ENCODE peak calls at places on chromosomes 2 and 18, in seven cellular contexts. D, J, G, Y, N, A and K are unnamed samples.

GRCh38 chr18:34514238-34514637 is 195.9 kb upstream of the DTNA start:
- DNase-seq in Y (no peak), N (no peak), A (no peak), J (no peak), G (no peak), D (no peak), K (peak)

GRCh38 chr2:195486987-195487644 is 169.9 kb upstream of the SLC39A10 start:
- DNase-seq in N (no peak), Y (peak), A (peak), D (peak), G (no peak), J (peak), K (peak)

GRCh38 chr18:70234667-70235459 is 29.4 kb upstream of the RTTN start:
- DNase-seq in N (no peak), Y (peak), G (no peak), D (peak), A (no peak), J (peak), K (no peak)

GRCh38 chr2:39435254-39435653 is 1.8 kb downstream of the MAP4K3 start:
- DNase-seq in A (no peak), D (no peak), N (peak), Y (peak), G (no peak), J (no peak), K (no peak)

GRCh38 chr2:84417453-84417852 is 41.6 kb downstream of the SUCLG1 start:
- DNase-seq in N (no peak), Y (no peak), D (no peak), J (no peak), G (no peak), A (no peak), K (peak)

GRCh38 chr2:224722250-224722649 is 6.1 kb upstream of the CCDC195 start:
- DNase-seq in J (peak), N (no peak), Y (no peak), D (no peak), A (no peak), G (no peak), K (peak)

GRCh38 chr2:239318091-239318725 is 82.6 kb downstream of the HDAC4 start:
- DNase-seq in A (no peak), D (no peak), Y (no peak), N (no peak), G (no peak), J (no peak), K (no peak)

GRCh38 chr2:216921057-216921456 is 61.2 kb upstream of the TNP1 start:
- DNase-seq in Y (no peak), J (no peak), A (no peak), G (no peak), N (no peak), D (no peak), K (no peak)

GRCh38 chr2:11680181-11680900 is 10.3 kb upstream of the NTSR2 start:
- DNase-seq in D (no peak), J (no peak), N (no peak), G (no peak), A (no peak), Y (peak), K (no peak)

GRCh38 chr18:26335139-26335933 is 109.1 kb downstream of the TAF4B start:
- DNase-seq in N (no peak), J (no peak), Y (peak), A (peak), G (no peak), D (no peak), K (peak)

GRCh38 chr2:143730155-143730949 is 601.1 kb downstream of the ARHGAP15 start:
- DNase-seq in N (no peak), J (peak), G (no peak), Y (no peak), D (no peak), A (no peak), K (no peak)

GRCh38 chr18:76493213-76494107 is 1.6 kb downstream of the ZNF516 start:
- DNase-seq in Y (no peak), G (no peak), J (peak), N (peak), D (peak), A (peak), K (peak)

GRCh38 chr2:203534486-203535077 is 519 bp downstream of the RAPH1 start:
- DNase-seq in Y (peak), A (peak), J (peak), N (no peak), D (peak), G (no peak), K (no peak)

GRCh38 chr2:120428748-120429147 is 82.8 kb downstream of the INHBB start:
- DNase-seq in G (no peak), N (no peak), D (no peak), J (no peak), Y (no peak), A (no peak), K (no peak)

GRCh38 chr2:195656131-195656858 is 731 bp upstream of the SLC39A10 start:
- DNase-seq in N (no peak), Y (no peak), G (no peak), D (no peak), J (no peak), A (no peak), K (no peak)

GRCh38 chr2:238123218-238123971 is 15.1 kb upstream of the KLHL30 start:
- DNase-seq in G (no peak), D (no peak), J (no peak), A (no peak), N (no peak), Y (no peak), K (no peak)

GRCh38 chr2:10343191-10343590 is 40.5 kb downstream of the HPCAL1 start:
- DNase-seq in Y (no peak), N (no peak), G (no peak), D (no peak), J (no peak), A (no peak), K (no peak)

DNA sequence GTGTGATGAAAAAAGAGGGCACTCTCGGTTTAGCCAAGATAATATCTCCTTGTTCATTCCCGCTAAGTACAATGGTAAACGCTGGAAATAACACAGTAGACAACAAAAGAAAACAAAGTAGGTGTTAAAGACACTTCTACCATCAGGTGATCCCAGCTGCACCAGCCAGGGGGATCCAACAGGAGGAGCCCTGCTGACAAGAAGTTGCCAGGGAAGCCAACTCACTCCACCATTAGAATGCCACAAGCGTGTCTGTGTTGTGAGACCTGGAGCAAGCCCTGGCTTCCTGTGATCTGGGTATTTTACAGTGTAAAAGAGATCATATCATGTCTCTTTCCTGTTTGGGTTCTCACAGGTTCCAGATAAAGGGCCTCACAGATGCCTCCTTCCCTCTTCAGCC is 117.0 kb downstream of the GRB14 start:
- DNase-seq in G (no peak), A (peak), J (no peak), D (no peak), Y (no peak), N (peak), K (no peak)
- TF ChIP-seq CTCF in G (peak), A (peak), J (peak), D (peak), Y (no peak), N (peak), K (no peak)

GRCh38 chr2:202135111-202135874 is 62.2 kb downstream of the KIAA2012 start:
- DNase-seq in Y (peak), A (no peak), D (no peak), J (peak), N (no peak), G (no peak), K (peak)
- H3K4me3 ChIP-seq in Y (no peak), A (no peak), D (no peak), J (no peak), N (no peak), G (no peak), K (no peak)

DNA sequence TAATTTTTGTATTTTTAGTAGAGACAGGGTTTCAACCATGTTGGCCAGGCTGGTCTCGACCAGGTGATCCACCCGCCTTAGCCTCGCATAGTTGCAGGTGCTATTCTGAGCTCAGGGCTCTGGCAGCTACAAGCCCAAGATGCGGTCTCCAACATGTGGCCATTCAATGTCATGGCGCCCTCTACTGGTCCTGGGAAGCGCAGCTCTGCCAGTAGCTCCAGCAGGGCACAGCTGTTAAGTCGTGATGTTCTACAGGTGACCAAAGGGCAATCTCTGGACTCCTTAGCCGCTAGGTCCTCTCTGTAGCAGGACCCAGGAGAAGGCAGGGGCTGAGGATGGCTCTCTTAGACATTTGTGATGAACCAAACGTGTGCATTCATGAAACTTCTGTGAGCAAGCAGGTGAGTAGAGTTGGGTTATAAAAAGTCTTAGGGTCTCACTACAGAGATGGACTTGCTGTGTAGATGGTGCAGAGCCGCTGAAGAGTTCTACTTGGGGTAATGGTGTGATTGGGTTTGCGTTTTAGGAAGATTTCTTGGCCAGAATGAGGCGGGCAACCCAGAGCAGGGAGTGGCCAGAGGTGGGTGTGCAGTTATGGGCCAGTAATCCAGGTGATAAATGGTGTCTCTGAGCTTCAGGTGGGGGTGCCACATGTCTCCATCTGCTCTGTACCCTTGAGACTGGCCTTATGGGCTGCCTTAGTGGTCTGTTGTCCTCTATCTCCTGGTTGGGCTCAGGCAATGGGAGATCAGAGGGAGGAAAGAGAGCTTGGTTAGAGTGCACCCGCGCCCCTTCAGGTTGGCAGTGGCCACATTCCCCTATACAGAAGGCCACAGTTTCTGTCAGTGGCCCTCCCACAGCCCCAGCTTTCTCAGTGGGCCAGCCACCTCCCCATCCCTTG is 31.0 kb downstream of the IL37 start:
- DNase-seq in A (peak), D (peak), N (peak), G (peak), Y (peak), J (peak), K (peak)
- TF ChIP-seq CTCF in A (peak), D (peak), N (peak), G (peak), Y (peak), J (peak), K (peak)

GRCh38 chr18:58584219-58585127 is 44.4 kb downstream of the ALPK2 start:
- DNase-seq in D (no peak), N (peak), Y (peak), A (peak), J (no peak), G (no peak), K (peak)
- H3K4me3 ChIP-seq in D (no peak), N (no peak), Y (no peak), A (no peak), J (no peak), G (no peak), K (no peak)

GRCh38 chr2:118169359-118170005 is 81.2 kb downstream of the INSIG2 start:
- DNase-seq in J (no peak), Y (no peak), D (no peak), N (no peak), A (peak), G (no peak), K (no peak)
- TF ChIP-seq CTCF in J (no peak), Y (no peak), D (no peak), N (no peak), A (no peak), G (no peak), K (no peak)

GRCh38 chr2:71482055-71482454 is 28.7 kb downstream of the DYSF start:
- DNase-seq in J (no peak), D (no peak), Y (no peak), N (peak), A (no peak), G (peak), K (no peak)

GRCh38 chr2:71483246-71483645 is 29.9 kb downstream of the DYSF start:
- DNase-seq in Y (no peak), N (no peak), D (no peak), A (no peak), J (no peak), G (peak), K (no peak)

GRCh38 chr2:71492112-71492511 is 38.8 kb downstream of the DYSF start:
- DNase-seq in J (no peak), G (peak), D (no peak), Y (no peak), A (no peak), N (no peak), K (no peak)

GRCh38 chr2:71484354-71484753 is 31.0 kb downstream of the DYSF start:
- DNase-seq in D (no peak), J (no peak), G (no peak), N (no peak), Y (no peak), A (no peak), K (no peak)

GRCh38 chr2:71486881-71487640 is 33.7 kb downstream of the DYSF start:
- DNase-seq in A (no peak), G (no peak), Y (no peak), D (no peak), J (no peak), N (no peak), K (no peak)
- H3K4me3 ChIP-seq in A (no peak), G (no peak), Y (no peak), D (no peak), J (no peak), N (no peak), K (no peak)

GRCh38 chr2:218876562-218877219 is 4.0 kb upstream of the WNT10A start:
- DNase-seq in D (peak), N (peak), A (peak), G (no peak), Y (peak), J (peak), K (peak)
- TF ChIP-seq CTCF in D (peak), N (peak), A (peak), G (peak), Y (peak), J (peak), K (peak)

GRCh38 chr2:221554769-221555510 is 17.2 kb downstream of the EPHA4 start:
- DNase-seq in G (no peak), D (no peak), J (peak), N (peak), A (peak), Y (no peak), K (no peak)

GRCh38 chr2:221558107-221558506 is 14.0 kb downstream of the EPHA4 start:
- DNase-seq in J (no peak), A (no peak), G (no peak), D (no peak), Y (no peak), N (no peak), K (no peak)

GRCh38 chr2:221552282-221552681 is 19.8 kb downstream of the EPHA4 start:
- DNase-seq in G (no peak), J (no peak), A (no peak), N (no peak), D (no peak), Y (no peak), K (no peak)

GRCh38 chr2:221553333-221553732 is 18.8 kb downstream of the EPHA4 start:
- DNase-seq in Y (no peak), G (no peak), A (peak), J (no peak), D (no peak), N (peak), K (no peak)

DNA sequence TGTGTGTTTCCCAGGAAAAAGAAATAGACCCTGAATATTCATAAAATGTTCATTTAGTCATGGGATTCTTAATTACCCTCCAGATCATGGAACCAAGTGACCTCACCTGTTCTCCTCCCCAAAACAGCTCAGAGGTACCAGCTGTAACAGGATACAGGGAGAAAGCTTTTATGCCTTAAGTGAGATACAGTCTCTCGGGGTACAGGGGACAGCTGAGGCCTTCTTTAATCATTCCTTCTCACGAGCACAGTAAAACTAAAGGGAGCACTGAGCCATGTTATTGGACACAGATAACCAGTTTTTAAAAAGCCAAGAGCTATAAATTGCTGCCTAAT is 16.6 kb downstream of the EPHA4 start:
- DNase-seq in D (no peak), A (no peak), N (no peak), G (no peak), J (no peak), Y (no peak), K (no peak)
- H3K4me3 ChIP-seq in D (no peak), A (no peak), N (peak), G (no peak), J (no peak), Y (no peak), K (no peak)

GRCh38 chr2:44975571-44976450 is 33.4 kb downstream of the SIX2 start:
- DNase-seq in N (peak), A (no peak), D (no peak), Y (no peak), J (no peak), G (no peak), K (no peak)

GRCh38 chr2:44970846-44971450 is 29.4 kb downstream of the SIX3 start:
- DNase-seq in J (peak), Y (peak), G (no peak), A (no peak), N (no peak), D (no peak), K (peak)

GRCh38 chr2:44972771-44973535 is 31.5 kb downstream of the SIX3 start:
- DNase-seq in N (peak), Y (no peak), D (no peak), J (no peak), G (no peak), A (no peak), K (no peak)

GRCh38 chr2:44969936-44970335 is 28.4 kb downstream of the SIX3 start:
- DNase-seq in J (no peak), Y (no peak), G (no peak), D (no peak), A (no peak), N (no peak), K (no peak)

DNA sequence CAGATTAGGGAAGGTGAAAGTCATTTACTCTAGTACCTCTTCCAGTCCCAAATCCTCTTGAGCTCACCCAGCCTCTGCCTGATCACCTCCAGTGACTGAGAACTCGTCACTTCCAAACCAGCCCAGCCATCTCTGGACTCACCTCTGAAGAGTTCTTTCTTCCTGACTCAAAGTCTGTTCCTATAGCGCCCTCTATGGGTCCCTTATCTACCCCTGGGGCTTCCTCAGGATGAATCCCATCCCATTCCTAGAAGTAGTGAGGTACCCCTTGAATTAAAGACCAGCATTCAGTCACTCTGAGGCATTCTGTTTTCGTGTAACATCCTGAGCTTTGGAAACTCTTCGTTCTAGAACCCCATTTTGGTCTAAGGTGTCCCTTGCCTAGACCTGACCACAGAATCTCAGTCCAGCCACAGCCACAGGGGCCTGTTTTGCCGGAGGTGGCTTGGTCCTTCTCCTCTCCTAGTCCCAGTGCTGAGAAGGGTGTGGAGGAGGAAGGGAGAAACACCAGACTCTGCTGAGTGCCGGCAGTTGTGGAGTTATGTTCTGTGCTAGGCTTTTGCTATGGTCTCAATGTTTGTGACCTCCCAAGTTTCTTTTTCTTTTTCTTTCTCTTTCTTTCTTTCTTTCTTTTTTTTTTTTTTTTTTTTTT is 32.7 kb downstream of the SIX3 start:
- DNase-seq in D (peak), G (no peak), J (peak), A (peak), Y (peak), N (peak), K (no peak)
- TF ChIP-seq CTCF in D (peak), G (peak), J (peak), A (peak), Y (peak), N (peak), K (peak)